ENCODE peak calls at places on chromosomes 11 and 22, in six cellular contexts. P is lower leg skin, Z is dorsolateral prefrontal cortex, F is PC-3, U is endothelial cell of umbilical vein, K is fibroblast of mammary gland. W is an unnamed sample.

GRCh38 chr11:64857485-64857884 is 13.0 kb upstream of the CDC42BPG start:
- DNase-seq in F (no peak), Z (no peak), P (no peak), K (no peak), U (no peak), W (no peak)

GRCh38 chr11:78809931-78810481 is 235.3 kb upstream of the NARS2 start:
- DNase-seq in K (peak), U (no peak), P (no peak), Z (no peak), F (no peak), W (no peak)

GRCh38 chr11:116875194-116875593 is 37.8 kb upstream of the APOA1 start:
- DNase-seq in U (no peak), Z (no peak), K (no peak), F (no peak), P (no peak), W (no peak)

GRCh38 chr22:28955817-28956216 is 72.4 kb downstream of the ZNRF3 start:
- DNase-seq in Z (no peak), U (no peak), F (no peak), K (peak), P (no peak), W (no peak)

GRCh38 chr11:92607969-92608711 is 361.3 kb upstream of the MTNR1B start:
- DNase-seq in F (no peak), P (no peak), Z (no peak), U (no peak), K (no peak), W (no peak)

GRCh38 chr11:80993561-80993960 is 1552.7 kb upstream of the TENM4 start:
- DNase-seq in U (no peak), K (no peak), Z (no peak), P (no peak), F (no peak), W (no peak)

GRCh38 chr22:36384766-36385400 is 2.9 kb downstream of the MYH9 start:
- DNase-seq in F (no peak), K (no peak), U (peak), Z (no peak), P (no peak), W (no peak)

GRCh38 chr11:2072551-2073261 is 66.5 kb downstream of the IGF2 start:
- DNase-seq in P (no peak), K (no peak), U (no peak), Z (peak), F (no peak), W (no peak)

GRCh38 chr22:23278883-23279675 is 98.8 kb downstream of the BCR start:
- DNase-seq in P (peak), K (peak), F (peak), U (peak), Z (no peak), W (no peak)

GRCh38 chr11:65574147-65574962 is 1.5 kb upstream of the EHBP1L1 start:
- DNase-seq in K (peak), F (peak), P (peak), U (peak), Z (peak), W (peak)

GRCh38 chr22:43113516-43114251 is 3.1 kb downstream of the BIK start:
- DNase-seq in U (no peak), P (no peak), K (no peak), F (peak), Z (no peak), W (no peak)

GRCh38 chr11:116851631-116852030 is 14.2 kb upstream of the APOA1 start:
- DNase-seq in U (no peak), K (peak), F (no peak), P (no peak), Z (no peak), W (no peak)

GRCh38 chr11:93904711-93905110 is 54.3 kb upstream of the VSTM5 start:
- DNase-seq in Z (no peak), K (no peak), P (no peak), U (no peak), F (no peak), W (no peak)

GRCh38 chr11:14075118-14075601 is 112.6 kb downstream of the SPON1 start:
- DNase-seq in U (no peak), K (peak), P (no peak), Z (no peak), F (peak), W (peak)

GRCh38 chr11:97622795-97623194 is 1233.0 kb downstream of the JRKL start:
- DNase-seq in P (no peak), K (no peak), F (no peak), Z (no peak), U (no peak), W (no peak)

GRCh38 chr22:29903371-29903770 is 20.4 kb downstream of the MTMR3 start:
- DNase-seq in U (no peak), K (no peak), Z (no peak), P (no peak), F (no peak), W (no peak)

GRCh38 chr11:2549876-2550605 is 105.2 kb downstream of the KCNQ1 start:
- DNase-seq in F (no peak), U (no peak), Z (no peak), P (no peak), K (no peak), W (no peak)

GRCh38 chr11:117808768-117809167 is 11.8 kb upstream of the DSCAML1 start:
- DNase-seq in Z (peak), K (peak), P (no peak), F (no peak), U (no peak), W (no peak)

GRCh38 chr11:16897460-16898061 is 116.7 kb downstream of the PLEKHA7 start:
- DNase-seq in U (peak), F (no peak), K (no peak), P (no peak), Z (no peak), W (no peak)

GRCh38 chr22:36352775-36353507 is 34.8 kb downstream of the MYH9 start:
- DNase-seq in U (peak), F (no peak), P (no peak), K (peak), Z (no peak), W (peak)

GRCh38 chr22:32204211-32204855 is 540 bp downstream of the RFPL2 start:
- DNase-seq in U (no peak), F (no peak), K (no peak), P (no peak), Z (no peak), W (no peak)

GRCh38 chr22:21936151-21936778 is 16.4 kb downstream of the PPM1F start:
- DNase-seq in P (peak), F (no peak), Z (no peak), K (peak), U (no peak), W (no peak)

GRCh38 chr22:41350087-41350486 is 31.7 kb upstream of the TEF start:
- DNase-seq in P (no peak), F (no peak), K (peak), Z (no peak), U (no peak), W (no peak)

GRCh38 chr22:30838111-30838510 is 130.5 kb downstream of the MORC2 start:
- DNase-seq in U (no peak), K (peak), P (no peak), Z (no peak), F (peak), W (no peak)

GRCh38 chr11:78420796-78421209 is 3.2 kb upstream of the GAB2 start:
- DNase-seq in Z (no peak), F (no peak), P (no peak), K (peak), U (peak), W (no peak)

GRCh38 chr11:35943761-35944502 is at the start of gene LDLRAD3:
- DNase-seq in Z (peak), U (peak), F (peak), K (peak), P (peak), W (peak)

GRCh38 chr11:73164803-73165542 is 22.9 kb upstream of the FCHSD2 start:
- DNase-seq in P (no peak), U (no peak), K (no peak), F (no peak), Z (no peak), W (no peak)

GRCh38 chr11:3109921-3110706 is 52.9 kb upstream of the CARS1 start:
- DNase-seq in F (peak), K (peak), P (no peak), U (peak), Z (peak), W (no peak)

GRCh38 chr11:123590296-123590912 is 64.0 kb downstream of the SCN3B start:
- DNase-seq in Z (no peak), U (peak), F (peak), P (no peak), K (peak), W (no peak)

GRCh38 chr22:31099386-31099785 is 8.0 kb downstream of the SELENOM start:
- DNase-seq in P (no peak), F (no peak), U (no peak), K (no peak), Z (no peak), W (no peak)

GRCh38 chr11:95084509-95084908 is 5.1 kb upstream of the ENDOD1 start:
- DNase-seq in F (peak), K (peak), P (no peak), U (no peak), Z (no peak), W (no peak)

GRCh38 chr11:5808500-5809121 is at the start of gene OR52N2:
- DNase-seq in Z (peak), F (peak), U (peak), K (peak), P (peak), W (peak)

GRCh38 chr11:14905104-14906033 is 13.3 kb upstream of the CYP2R1 start:
- DNase-seq in P (no peak), K (peak), Z (no peak), U (peak), F (no peak), W (no peak)

DNA sequence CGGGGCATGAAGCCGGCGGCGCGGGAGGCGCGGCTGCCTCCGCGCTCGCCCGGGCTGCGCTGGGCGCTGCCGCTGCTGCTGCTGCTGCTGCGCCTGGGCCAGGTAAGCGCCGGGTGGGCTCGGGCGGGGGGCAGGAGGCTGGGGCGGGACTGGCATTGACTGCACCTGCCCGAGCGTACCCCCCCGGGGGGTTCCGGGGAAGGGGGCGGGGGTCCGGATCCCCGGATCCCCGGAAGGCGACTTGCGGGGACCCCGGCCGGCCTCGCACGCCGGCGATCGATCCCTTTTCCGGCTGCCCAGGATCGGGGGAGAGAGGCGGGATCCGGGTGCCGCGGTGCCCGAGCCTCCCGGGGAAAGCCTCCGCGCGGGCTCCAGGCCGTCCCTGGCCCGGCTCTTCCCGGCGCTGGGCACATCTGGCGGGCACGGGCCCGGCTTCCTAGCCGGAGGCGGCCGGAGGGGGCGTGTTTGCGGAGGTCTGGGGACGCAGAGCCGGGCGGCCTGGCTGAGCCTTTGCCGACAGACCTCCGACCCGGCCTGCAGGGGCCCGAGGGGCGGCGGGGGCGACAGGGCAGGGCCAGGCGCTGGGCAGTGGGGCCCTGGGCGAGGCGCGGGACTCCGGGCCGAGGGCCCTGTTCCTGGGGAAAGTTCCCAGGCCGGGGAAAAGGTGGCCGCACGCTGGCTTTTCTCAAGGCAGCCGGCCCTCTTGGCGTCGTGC is 705 bp downstream of the PTPRJ start:
- DNase-seq in F (peak), U (peak), Z (peak), K (no peak), P (no peak), W (no peak)
- TF ChIP-seq CTCF in F (no peak), U (peak), Z (no peak), K (no peak), P (no peak), W (peak)

GRCh38 chr22:38505595-38506117 is 455 bp downstream of the DDX17 start:
- DNase-seq in Z (peak), K (peak), U (peak), P (peak), F (peak), W (peak)

GRCh38 chr22:38506118-38506962 is at the start of gene DDX17:
- DNase-seq in P (peak), Z (peak), K (peak), F (peak), U (peak), W (peak)

GRCh38 chr22:38504731-38505594 is 1.1 kb downstream of the DDX17 start:
- DNase-seq in P (no peak), K (peak), U (peak), F (no peak), Z (no peak), W (no peak)

GRCh38 chr22:38501797-38502672 is 4.1 kb downstream of the DDX17 start:
- DNase-seq in F (no peak), Z (no peak), P (no peak), K (no peak), U (no peak), W (no peak)

DNA sequence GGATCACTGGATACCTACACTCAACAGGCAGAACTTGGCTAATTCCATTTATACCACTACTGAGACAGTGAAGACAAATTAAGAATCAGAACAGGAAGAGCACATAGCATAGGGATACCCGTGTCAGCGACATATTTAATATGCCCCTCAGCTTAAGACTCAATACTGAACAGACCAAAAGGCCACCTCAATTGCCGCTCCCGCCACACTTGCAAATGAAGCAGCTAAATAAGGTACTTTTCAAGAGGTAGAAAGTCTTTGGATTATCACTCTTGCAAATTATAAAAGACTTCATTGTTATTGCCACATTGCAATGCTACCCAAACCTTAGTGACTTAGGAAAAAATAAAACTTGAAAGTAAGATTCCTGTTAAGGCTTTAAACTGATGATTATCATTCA is 3.1 kb downstream of the DDX17 start:
- DNase-seq in Z (no peak), F (no peak), U (peak), K (no peak), P (no peak), W (no peak)
- H3K4me3 ChIP-seq in Z (peak), F (peak), U (peak), K (peak), P (no peak), W (peak)

GRCh38 chr22:50622723-50623327 is 5.1 kb downstream of the ARSA start:
- DNase-seq in K (no peak), F (no peak), U (no peak), Z (no peak), P (no peak), W (no peak)

GRCh38 chr22:50624347-50625130 is 3.4 kb downstream of the ARSA start:
- DNase-seq in P (no peak), F (no peak), U (no peak), Z (no peak), K (no peak), W (no peak)

GRCh38 chr22:50620861-50621490 is 7.0 kb downstream of the ARSA start:
- DNase-seq in K (peak), P (no peak), U (no peak), F (peak), Z (no peak), W (no peak)

GRCh38 chr22:50621491-50621880 is 6.5 kb downstream of the ARSA start:
- DNase-seq in K (no peak), Z (no peak), U (no peak), P (no peak), F (no peak), W (no peak)

GRCh38 chr22:50621948-50622722 is 5.8 kb downstream of the ARSA start:
- DNase-seq in F (peak), U (no peak), K (no peak), Z (no peak), P (no peak), W (no peak)
- TF ChIP-seq CTCF in F (peak), U (no peak), K (peak), Z (no peak), P (no peak), W (peak)

GRCh38 chr11:118914178-118914918 is 11.4 kb downstream of the BCL9L start:
- DNase-seq in P (no peak), K (no peak), U (no peak), Z (peak), F (peak), W (no peak)
- H3K4me3 ChIP-seq in P (no peak), K (no peak), U (no peak), Z (peak), F (peak), W (no peak)

GRCh38 chr22:27381552-27381951 is 420.0 kb downstream of the MN1 start:
- DNase-seq in F (no peak), K (no peak), P (no peak), U (no peak), Z (no peak), W (no peak)
- TF ChIP-seq CTCF in F (no peak), K (no peak), P (no peak), U (no peak), Z (no peak), W (no peak)

GRCh38 chr11:100776212-100776896 is 89.3 kb downstream of the ARHGAP42 start:
- DNase-seq in F (peak), K (peak), Z (no peak), P (no peak), U (peak), W (peak)

GRCh38 chr11:100777118-100777517 is 90.0 kb downstream of the ARHGAP42 start:
- DNase-seq in Z (no peak), F (peak), K (no peak), U (no peak), P (no peak), W (no peak)

GRCh38 chr11:100777736-100778135 is 90.6 kb downstream of the ARHGAP42 start:
- DNase-seq in K (no peak), P (no peak), F (peak), U (no peak), Z (no peak), W (no peak)

GRCh38 chr11:100774132-100774531 is 87.0 kb downstream of the ARHGAP42 start:
- DNase-seq in F (no peak), P (no peak), Z (no peak), U (no peak), K (no peak), W (no peak)

DNA sequence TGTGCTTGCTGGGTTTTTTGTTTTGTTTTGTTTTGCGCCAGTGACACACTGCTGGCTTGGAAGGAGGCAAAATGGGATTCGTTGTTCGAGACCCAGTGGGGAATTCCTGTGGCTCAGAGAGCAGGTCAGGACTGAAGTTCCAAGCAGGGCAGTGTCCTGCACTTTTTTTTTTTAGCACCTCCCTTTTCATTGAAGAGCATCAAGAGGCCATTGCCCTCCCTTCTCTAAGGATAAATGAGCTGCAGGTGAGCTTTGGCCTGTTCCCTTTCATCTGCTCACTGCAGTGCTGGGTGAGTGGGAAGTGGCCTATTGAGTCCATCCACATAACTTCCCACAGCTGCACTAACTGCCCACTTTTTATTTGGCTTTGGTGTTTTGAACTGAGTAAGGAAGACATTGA is 87.8 kb downstream of the ARHGAP42 start:
- DNase-seq in Z (no peak), F (no peak), U (no peak), K (no peak), P (no peak), W (peak)
- H3K4me3 ChIP-seq in Z (no peak), F (no peak), U (no peak), K (no peak), P (no peak), W (no peak)

DNA sequence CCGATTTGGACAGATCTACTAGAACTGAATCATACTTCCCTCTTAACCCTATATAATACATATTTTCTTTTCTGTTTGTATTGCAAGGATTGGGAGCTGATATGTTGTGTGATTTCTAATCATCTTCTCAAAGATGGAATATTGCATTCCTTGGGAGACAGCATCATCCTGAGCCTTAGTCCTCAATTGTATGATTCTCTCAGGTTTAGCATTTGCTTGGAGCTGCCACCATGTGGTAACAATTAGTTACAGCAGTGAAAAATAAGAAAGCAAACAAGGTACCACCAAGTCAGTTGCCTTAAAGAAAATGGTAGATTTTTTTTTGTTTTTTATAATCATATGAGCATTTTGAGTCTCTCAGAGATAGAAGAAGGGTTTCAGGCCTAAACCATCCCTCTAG is 11.9 kb downstream of the SNX19 start:
- DNase-seq in Z (no peak), F (peak), U (no peak), K (peak), P (no peak), W (no peak)
- TF ChIP-seq CTCF in Z (peak), F (peak), U (peak), K (peak), P (no peak), W (peak)

DNA sequence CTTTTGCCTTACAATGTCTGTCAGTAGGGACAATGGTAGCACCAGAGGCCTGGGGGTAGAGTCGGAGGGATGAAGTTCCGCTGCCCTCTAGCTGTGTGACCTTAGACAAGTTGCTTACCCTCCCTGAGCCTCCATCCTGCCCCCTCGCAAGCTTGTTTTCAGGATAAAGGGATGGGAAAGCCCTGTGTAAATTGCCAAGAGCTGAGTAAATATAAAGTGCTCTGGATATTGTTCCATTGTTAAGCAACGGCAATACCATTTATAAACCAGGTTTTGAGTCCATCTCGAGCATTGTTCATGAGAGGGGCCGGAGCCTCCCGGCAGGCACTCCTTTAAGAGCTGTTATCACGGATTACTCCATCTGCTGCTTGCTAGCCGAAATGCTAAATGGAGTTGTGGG is 72.9 kb downstream of the ZBTB16 start:
- DNase-seq in U (no peak), Z (no peak), P (no peak), F (no peak), K (peak), W (no peak)
- H3K4me3 ChIP-seq in U (no peak), Z (no peak), P (no peak), F (no peak), K (peak), W (no peak)